ENCODE peak calls at places on chromosome 2, in four cellular contexts. J is naive thymus-derived CD8-positive, alpha-beta T cell; L is stimulated activated CD4-positive, alpha-beta T cell treated with anti-CD3 and anti-CD28 coated beads, Interleukin-4, amount 100 ng/mL, for 48 hours; Z is activated T-cell treated with anti-CD3 and anti-CD28 coated beads for 1 hour. P is an unnamed sample.

GRCh38 chr2:16203069-16203468 is 262.7 kb downstream of the MYCN start:
- DNase-seq in J (no peak), L (no peak), Z (no peak), P (no peak)

GRCh38 chr2:111659361-111660281 is 224.4 kb downstream of the ANAPC1 start:
- DNase-seq in J (no peak), L (no peak), Z (no peak), P (no peak)

GRCh38 chr2:154710078-154710477 is 11.6 kb downstream of the KCNJ3 start:
- DNase-seq in J (no peak), L (no peak), Z (no peak), P (no peak)

GRCh38 chr2:29372185-29372584 is 257.0 kb downstream of the CLIP4 start:
- DNase-seq in J (no peak), L (no peak), Z (no peak), P (no peak)

GRCh38 chr2:127733816-127734537 is 32.7 kb downstream of the SFT2D3 start:
- DNase-seq in J (no peak), L (no peak), Z (no peak), P (no peak)

GRCh38 chr2:129738799-129739198 is 240.7 kb upstream of the RAB6C start:
- DNase-seq in J (no peak), L (no peak), Z (no peak), P (no peak)

GRCh38 chr2:43174368-43175186 is 51.8 kb downstream of the ZFP36L2 start:
- DNase-seq in J (peak), L (peak), Z (peak), P (no peak)

GRCh38 chr2:23713352-23713751 is 213.6 kb downstream of the ATAD2B start:
- DNase-seq in J (no peak), L (no peak), Z (no peak), P (no peak)

GRCh38 chr2:187499941-187500532 is 52.0 kb upstream of the CALCRL start:
- DNase-seq in J (peak), L (peak), Z (no peak), P (peak)

GRCh38 chr2:156455366-156455975 is 19.3 kb downstream of the GPD2 start:
- DNase-seq in J (no peak), L (no peak), Z (no peak), P (no peak)